ENCODE peak calls at places on chromosome 6, in four cellular contexts. One of them, this sample, is unnamed.

GRCh38 chr6:57142178-57142525 is 30.0 kb upstream of the BAG2 start:
- DNase-seq in pancreas: no peak
- DNase-seq in activated CD8-positive, alpha-beta T cell treated with anti-CD3 and anti-CD28 coated beads for 36 hours: no peak
- DNase-seq in nephron progenitor cell: no peak
- DNase-seq in this sample: no peak

GRCh38 chr6:149168968-149169367 is 148.5 kb upstream of the TAB2 start:
- DNase-seq in pancreas: no peak
- DNase-seq in activated CD8-positive, alpha-beta T cell treated with anti-CD3 and anti-CD28 coated beads for 36 hours: peak
- DNase-seq in nephron progenitor cell: no peak
- DNase-seq in this sample: no peak

GRCh38 chr6:134757911-134758361 is 192.0 kb downstream of the ALDH8A1 start:
- DNase-seq in pancreas: no peak
- DNase-seq in activated CD8-positive, alpha-beta T cell treated with anti-CD3 and anti-CD28 coated beads for 36 hours: no peak
- DNase-seq in nephron progenitor cell: no peak
- DNase-seq in this sample: no peak

GRCh38 chr6:17945575-17945974 is 41.9 kb downstream of the KIF13A start:
- DNase-seq in pancreas: no peak
- DNase-seq in activated CD8-positive, alpha-beta T cell treated with anti-CD3 and anti-CD28 coated beads for 36 hours: no peak
- DNase-seq in nephron progenitor cell: no peak
- DNase-seq in this sample: no peak

GRCh38 chr6:107973594-107973993 is 15.6 kb upstream of the SEC63 start:
- DNase-seq in pancreas: no peak
- DNase-seq in activated CD8-positive, alpha-beta T cell treated with anti-CD3 and anti-CD28 coated beads for 36 hours: no peak
- DNase-seq in nephron progenitor cell: no peak
- DNase-seq in this sample: no peak

GRCh38 chr6:141202641-141203040 is 930.1 kb upstream of the GJE1 start:
- DNase-seq in pancreas: no peak
- DNase-seq in activated CD8-positive, alpha-beta T cell treated with anti-CD3 and anti-CD28 coated beads for 36 hours: no peak
- DNase-seq in nephron progenitor cell: no peak
- DNase-seq in this sample: no peak

GRCh38 chr6:169921853-169922779 is 170.7 kb downstream of the ERMARD start:
- DNase-seq in pancreas: no peak
- DNase-seq in activated CD8-positive, alpha-beta T cell treated with anti-CD3 and anti-CD28 coated beads for 36 hours: peak
- DNase-seq in nephron progenitor cell: peak
- DNase-seq in this sample: no peak

GRCh38 chr6:29864037-29864795 is 36.6 kb downstream of the HLA-G start:
- DNase-seq in pancreas: no peak
- DNase-seq in activated CD8-positive, alpha-beta T cell treated with anti-CD3 and anti-CD28 coated beads for 36 hours: no peak
- DNase-seq in nephron progenitor cell: no peak
- DNase-seq in this sample: no peak

DNA sequence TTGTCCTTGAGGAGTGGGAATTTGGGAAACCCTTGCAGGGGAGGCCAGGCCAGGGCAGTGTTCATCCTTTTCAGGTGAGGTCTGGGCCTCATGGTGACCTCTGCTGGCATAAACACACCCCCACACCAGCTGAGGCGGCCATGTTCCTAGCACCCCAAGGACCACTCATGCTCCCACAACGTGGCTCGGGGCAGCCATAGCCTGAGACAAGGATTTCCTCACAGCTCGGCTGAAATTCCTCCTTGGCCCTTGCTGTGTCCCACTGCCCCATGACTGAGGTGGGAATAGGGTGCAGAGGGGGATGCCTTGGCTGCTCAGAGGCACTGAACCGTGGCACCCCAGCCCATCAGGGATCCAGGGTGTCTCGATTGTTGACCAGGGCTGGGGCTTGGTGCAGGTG is 27.3 kb upstream of the SPDEF start:
- DNase-seq in pancreas: no peak
- DNase-seq in activated CD8-positive, alpha-beta T cell treated with anti-CD3 and anti-CD28 coated beads for 36 hours: no peak
- DNase-seq in nephron progenitor cell: no peak
- DNase-seq in this sample: no peak
- TF ChIP-seq CTCF in pancreas: no peak
- TF ChIP-seq CTCF in activated CD8-positive, alpha-beta T cell treated with anti-CD3 and anti-CD28 coated beads for 36 hours: no peak
- TF ChIP-seq CTCF in nephron progenitor cell: no peak
- TF ChIP-seq CTCF in this sample: peak

DNA sequence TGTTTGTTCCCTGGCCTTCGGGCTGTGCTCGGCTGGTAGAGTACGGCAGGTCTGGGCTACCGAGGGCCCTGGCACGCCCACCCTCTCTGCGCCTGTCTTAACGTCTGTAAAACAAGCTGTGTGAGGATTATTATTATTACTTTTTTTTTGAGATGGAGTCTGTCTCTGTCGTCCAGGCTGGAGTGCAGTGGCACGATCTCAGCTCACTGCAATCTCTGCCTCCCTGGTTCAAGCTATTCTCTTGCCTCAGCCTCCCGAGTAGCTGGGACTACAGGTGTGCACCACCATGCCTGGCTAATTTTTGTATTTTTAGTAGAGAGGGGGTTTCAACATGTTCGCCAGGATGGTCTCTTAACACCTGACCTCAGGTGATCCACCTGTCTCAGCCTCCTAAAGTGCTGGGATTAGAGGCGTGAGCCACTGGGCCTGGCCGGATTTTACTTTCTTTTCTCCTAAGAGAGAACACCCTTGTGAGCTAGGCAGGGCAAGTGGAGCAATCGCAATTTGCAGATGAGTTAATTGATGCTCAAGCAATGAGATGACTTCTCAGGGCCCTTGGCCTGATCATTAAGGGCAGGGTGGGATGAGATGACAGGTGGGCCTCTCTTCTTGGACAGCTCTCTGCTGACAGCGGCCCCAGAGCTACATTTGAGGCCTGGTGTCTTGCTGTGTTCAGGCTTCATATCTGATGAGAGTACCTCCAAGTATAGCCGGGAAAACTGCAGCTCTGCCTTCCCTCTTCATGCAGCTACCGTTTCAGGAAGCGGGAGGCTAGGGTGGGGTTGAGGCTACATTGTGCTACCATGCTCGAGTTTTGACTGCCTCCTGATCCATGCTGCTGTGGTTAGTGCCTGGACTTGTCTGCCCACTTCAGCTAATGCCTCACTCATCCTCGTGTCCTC is 914 bp upstream of the SMIM29 start:
- DNase-seq in pancreas: no peak
- DNase-seq in activated CD8-positive, alpha-beta T cell treated with anti-CD3 and anti-CD28 coated beads for 36 hours: no peak
- DNase-seq in nephron progenitor cell: no peak
- DNase-seq in this sample: no peak
- TF ChIP-seq CTCF in pancreas: no peak
- TF ChIP-seq CTCF in activated CD8-positive, alpha-beta T cell treated with anti-CD3 and anti-CD28 coated beads for 36 hours: no peak
- TF ChIP-seq CTCF in nephron progenitor cell: no peak
- TF ChIP-seq CTCF in this sample: no peak

GRCh38 chr6:70843328-70843918 is 113.4 kb downstream of the B3GAT2 start:
- DNase-seq in pancreas: no peak
- DNase-seq in activated CD8-positive, alpha-beta T cell treated with anti-CD3 and anti-CD28 coated beads for 36 hours: no peak
- DNase-seq in nephron progenitor cell: no peak
- DNase-seq in this sample: no peak
- TF ChIP-seq CTCF in pancreas: no peak
- TF ChIP-seq CTCF in activated CD8-positive, alpha-beta T cell treated with anti-CD3 and anti-CD28 coated beads for 36 hours: no peak
- TF ChIP-seq CTCF in nephron progenitor cell: no peak
- TF ChIP-seq CTCF in this sample: no peak

GRCh38 chr6:16713597-16713996 is 47.7 kb downstream of the ATXN1 start:
- DNase-seq in pancreas: no peak
- DNase-seq in activated CD8-positive, alpha-beta T cell treated with anti-CD3 and anti-CD28 coated beads for 36 hours: no peak
- DNase-seq in nephron progenitor cell: no peak
- DNase-seq in this sample: no peak

GRCh38 chr6:16716450-16716858 is 44.8 kb downstream of the ATXN1 start:
- DNase-seq in pancreas: no peak
- DNase-seq in activated CD8-positive, alpha-beta T cell treated with anti-CD3 and anti-CD28 coated beads for 36 hours: no peak
- DNase-seq in nephron progenitor cell: no peak
- DNase-seq in this sample: no peak

GRCh38 chr6:16711551-16712249 is 49.6 kb downstream of the ATXN1 start:
- DNase-seq in pancreas: no peak
- DNase-seq in activated CD8-positive, alpha-beta T cell treated with anti-CD3 and anti-CD28 coated beads for 36 hours: peak
- DNase-seq in nephron progenitor cell: no peak
- DNase-seq in this sample: no peak

GRCh38 chr6:16712250-16712930 is 48.9 kb downstream of the ATXN1 start:
- DNase-seq in pancreas: no peak
- DNase-seq in activated CD8-positive, alpha-beta T cell treated with anti-CD3 and anti-CD28 coated beads for 36 hours: peak
- DNase-seq in nephron progenitor cell: no peak
- DNase-seq in this sample: peak

DNA sequence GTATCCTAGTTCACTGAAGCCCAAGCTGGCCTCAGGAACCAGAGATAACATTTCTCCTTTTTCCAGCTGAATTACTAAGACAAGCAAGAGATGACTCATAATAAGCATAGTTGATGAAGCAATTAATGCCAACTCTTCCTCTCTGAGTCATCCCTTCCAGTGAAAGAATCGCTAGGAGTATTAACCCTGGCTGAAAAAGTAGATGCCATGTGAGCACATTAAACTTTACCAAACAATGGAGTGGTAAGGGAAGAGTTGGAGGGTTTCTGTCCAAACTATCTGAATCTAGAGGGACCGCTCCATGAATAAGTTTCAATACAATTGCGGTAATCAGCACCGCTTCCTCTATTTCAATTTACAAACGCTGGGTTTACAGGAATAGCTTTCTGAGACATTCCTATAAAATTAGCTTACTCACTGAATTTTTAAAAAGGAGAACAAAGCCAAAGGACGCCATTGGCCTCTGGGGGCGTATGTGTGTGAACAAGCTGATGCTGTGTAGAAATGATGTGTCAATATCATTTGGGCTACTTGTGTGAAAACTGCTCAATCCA is 48.3 kb downstream of the ATXN1 start:
- DNase-seq in pancreas: no peak
- DNase-seq in activated CD8-positive, alpha-beta T cell treated with anti-CD3 and anti-CD28 coated beads for 36 hours: peak
- DNase-seq in nephron progenitor cell: no peak
- DNase-seq in this sample: no peak
- TF ChIP-seq CTCF in pancreas: no peak
- TF ChIP-seq CTCF in activated CD8-positive, alpha-beta T cell treated with anti-CD3 and anti-CD28 coated beads for 36 hours: peak
- TF ChIP-seq CTCF in nephron progenitor cell: no peak
- TF ChIP-seq CTCF in this sample: peak

GRCh38 chr6:64736421-64736950 is 970.5 kb downstream of the EYS start:
- DNase-seq in pancreas: no peak
- DNase-seq in activated CD8-positive, alpha-beta T cell treated with anti-CD3 and anti-CD28 coated beads for 36 hours: no peak
- DNase-seq in nephron progenitor cell: no peak
- DNase-seq in this sample: no peak
- TF ChIP-seq CTCF in pancreas: no peak
- TF ChIP-seq CTCF in activated CD8-positive, alpha-beta T cell treated with anti-CD3 and anti-CD28 coated beads for 36 hours: no peak
- TF ChIP-seq CTCF in nephron progenitor cell: no peak
- TF ChIP-seq CTCF in this sample: no peak

GRCh38 chr6:16546851-16547250 is 214.4 kb downstream of the ATXN1 start:
- DNase-seq in pancreas: no peak
- DNase-seq in activated CD8-positive, alpha-beta T cell treated with anti-CD3 and anti-CD28 coated beads for 36 hours: no peak
- DNase-seq in nephron progenitor cell: no peak
- DNase-seq in this sample: no peak

GRCh38 chr6:16545382-16545781 is 215.9 kb downstream of the ATXN1 start:
- DNase-seq in pancreas: no peak
- DNase-seq in activated CD8-positive, alpha-beta T cell treated with anti-CD3 and anti-CD28 coated beads for 36 hours: no peak
- DNase-seq in nephron progenitor cell: no peak
- DNase-seq in this sample: no peak

GRCh38 chr6:16544006-16544405 is 217.3 kb downstream of the ATXN1 start:
- DNase-seq in pancreas: no peak
- DNase-seq in activated CD8-positive, alpha-beta T cell treated with anti-CD3 and anti-CD28 coated beads for 36 hours: no peak
- DNase-seq in nephron progenitor cell: peak
- DNase-seq in this sample: no peak

GRCh38 chr6:16543491-16543890 is 217.8 kb downstream of the ATXN1 start:
- DNase-seq in pancreas: no peak
- DNase-seq in activated CD8-positive, alpha-beta T cell treated with anti-CD3 and anti-CD28 coated beads for 36 hours: no peak
- DNase-seq in nephron progenitor cell: no peak
- DNase-seq in this sample: no peak

GRCh38 chr6:16544521-16544920 is 216.7 kb downstream of the ATXN1 start:
- DNase-seq in pancreas: no peak
- DNase-seq in activated CD8-positive, alpha-beta T cell treated with anti-CD3 and anti-CD28 coated beads for 36 hours: no peak
- DNase-seq in nephron progenitor cell: no peak
- DNase-seq in this sample: no peak
- TF ChIP-seq CTCF in pancreas: no peak
- TF ChIP-seq CTCF in activated CD8-positive, alpha-beta T cell treated with anti-CD3 and anti-CD28 coated beads for 36 hours: no peak
- TF ChIP-seq CTCF in nephron progenitor cell: no peak
- TF ChIP-seq CTCF in this sample: no peak

GRCh38 chr6:125791151-125791819 is 525 bp downstream of the NCOA7 start:
- DNase-seq in pancreas: no peak
- DNase-seq in activated CD8-positive, alpha-beta T cell treated with anti-CD3 and anti-CD28 coated beads for 36 hours: peak
- DNase-seq in nephron progenitor cell: no peak
- DNase-seq in this sample: peak
- TF ChIP-seq CTCF in pancreas: peak
- TF ChIP-seq CTCF in activated CD8-positive, alpha-beta T cell treated with anti-CD3 and anti-CD28 coated beads for 36 hours: peak
- TF ChIP-seq CTCF in nephron progenitor cell: peak
- TF ChIP-seq CTCF in this sample: peak

GRCh38 chr6:95109212-95109611 is 468.1 kb upstream of the MANEA start:
- DNase-seq in pancreas: no peak
- DNase-seq in activated CD8-positive, alpha-beta T cell treated with anti-CD3 and anti-CD28 coated beads for 36 hours: no peak
- DNase-seq in nephron progenitor cell: no peak
- DNase-seq in this sample: no peak
- TF ChIP-seq CTCF in pancreas: no peak
- TF ChIP-seq CTCF in activated CD8-positive, alpha-beta T cell treated with anti-CD3 and anti-CD28 coated beads for 36 hours: no peak
- TF ChIP-seq CTCF in nephron progenitor cell: no peak
- TF ChIP-seq CTCF in this sample: no peak